ENCODE peak calls at places on chromosomes 6 and 20, in seven cellular contexts. B is pancreas; I is mesendoderm; P is CD8-positive, alpha-beta memory T cell; G is WERI-Rb-1; C is NT2/D1; J is tibial nerve. T is an unnamed sample.

GRCh38 chr6:150865406-150866146 is at the start of gene MTHFD1L:
- DNase-seq in B (peak; percentile 73), I (peak; percentile 89), P (peak; percentile 61), G (peak; percentile 85), C (peak; percentile 52), J (peak; percentile 38), T (peak; percentile 91)

GRCh38 chr6:14638932-14639875 is 521.6 kb downstream of the CD83 start:
- DNase-seq in B (no peak), I (peak; percentile 66), P (no peak), G (peak; percentile 73), C (no peak), J (no peak), T (peak; percentile 15)

GRCh38 chr6:73666393-73666792 is 12.6 kb upstream of the SLC17A5 start:
- DNase-seq in B (no peak), I (no peak), P (no peak), G (no peak), C (no peak), J (no peak), T (no peak)

GRCh38 chr6:82525775-82526515 is 162.3 kb downstream of the TPBG start:
- DNase-seq in B (no peak), I (no peak), P (no peak), G (no peak), C (no peak), J (no peak), T (no peak)

GRCh38 chr20:53599378-53599777 is 5.7 kb upstream of the ZNF217 start:
- DNase-seq in B (peak; percentile 14), I (no peak), P (no peak), G (no peak), C (no peak), J (no peak), T (no peak)

GRCh38 chr6:155186052-155186658 is 77.7 kb upstream of the CLDN20 start:
- DNase-seq in B (no peak), I (peak; percentile 26), P (no peak), G (no peak), C (no peak), J (no peak), T (no peak)

GRCh38 chr6:46501136-46502089 is 10.2 kb upstream of the RCAN2 start:
- DNase-seq in B (no peak), I (peak; percentile 18), P (no peak), G (no peak), C (no peak), J (no peak), T (no peak)

GRCh38 chr20:63553933-63554290 is at the start of gene FNDC11:
- DNase-seq in B (no peak), I (peak; percentile 58), P (peak; percentile 58), G (peak; percentile 35), C (no peak), J (no peak), T (peak; percentile 72)

GRCh38 chr6:31826793-31827285 is 699 bp upstream of the HSPA1B start:
- DNase-seq in B (peak; percentile 93), I (no peak), P (no peak), G (no peak), C (no peak), J (peak; percentile 88), T (peak; percentile 82)

GRCh38 chr20:9756660-9757059 is 82.2 kb downstream of the PAK5 start:
- DNase-seq in B (no peak), I (no peak), P (no peak), G (no peak), C (no peak), J (no peak), T (no peak)

GRCh38 chr20:54293526-54293925 is 85.6 kb downstream of the PFDN4 start:
- DNase-seq in B (no peak), I (no peak), P (no peak), G (no peak), C (no peak), J (no peak), T (no peak)

GRCh38 chr6:130482645-130483390 is 117.0 kb downstream of the TMEM200A start:
- DNase-seq in B (no peak), I (no peak), P (no peak), G (no peak), C (no peak), J (no peak), T (no peak)

GRCh38 chr6:168678177-168678576 is 237.2 kb downstream of the SMOC2 start:
- DNase-seq in B (no peak), I (no peak), P (no peak), G (no peak), C (no peak), J (no peak), T (no peak)

GRCh38 chr6:5512422-5512821 is 251.1 kb downstream of the FARS2 start:
- DNase-seq in B (no peak), I (no peak), P (no peak), G (no peak), C (no peak), J (no peak), T (no peak)

GRCh38 chr6:143583542-143584330 is 72.2 kb upstream of the FUCA2 start:
- DNase-seq in B (no peak), I (no peak), P (no peak), G (no peak), C (no peak), J (no peak), T (no peak)

GRCh38 chr6:17086469-17086868 is 15.4 kb upstream of the STMND1 start:
- DNase-seq in B (peak; percentile 57), I (peak; percentile 68), P (no peak), G (peak; percentile 82), C (no peak), J (peak; percentile 69), T (peak; percentile 79)

GRCh38 chr6:169960891-169961611 is 209.6 kb downstream of the ERMARD start:
- DNase-seq in B (peak; percentile 8), I (peak; percentile 26), P (no peak), G (no peak), C (no peak), J (no peak), T (no peak)

GRCh38 chr6:167769408-167770190 is 57.1 kb upstream of the AFDN start:
- DNase-seq in B (no peak), I (no peak), P (no peak), G (no peak), C (no peak), J (no peak), T (no peak)

GRCh38 chr6:106547961-106548453 is 81.3 kb downstream of the RTN4IP1 start:
- DNase-seq in B (no peak), I (peak; percentile 49), P (no peak), G (peak; percentile 29), C (peak; percentile 9), J (no peak), T (no peak)

GRCh38 chr6:87656857-87657256 is 45.2 kb downstream of the AKIRIN2 start:
- DNase-seq in B (no peak), I (no peak), P (no peak), G (no peak), C (no peak), J (no peak), T (no peak)

GRCh38 chr6:8710668-8711431 is 275.5 kb upstream of the SLC35B3 start:
- DNase-seq in B (no peak), I (no peak), P (no peak), G (no peak), C (no peak), J (no peak), T (no peak)

GRCh38 chr6:52506502-52506875 is 70.4 kb downstream of the TRAM2 start:
- DNase-seq in B (no peak), I (no peak), P (no peak), G (no peak), C (no peak), J (no peak), T (no peak)
- H3K36me3 ChIP-seq in B (no peaks in the 10 kb centered on the region), I (peaks cover 4% of the 10 kb centered on the region), P (no peaks in the 10 kb centered on the region), G (peaks cover 78% of the 10 kb centered on the region), C (peaks cover 96% of the 10 kb centered on the region), J (peaks cover 85% of the 10 kb centered on the region), T (peaks cover 28% of the 10 kb centered on the region)

GRCh38 chr20:34532320-34532719 is 16.1 kb downstream of the DYNLRB1 start:
- DNase-seq in B (no peak), I (no peak), P (no peak), G (no peak), C (no peak), J (no peak), T (no peak)
- H3K36me3 ChIP-seq in B (peaks cover 3% of the 10 kb centered on the region), I (peaks cover 14% of the 10 kb centered on the region), P (peaks cover 55% of the 10 kb centered on the region), G (peaks cover 75% of the 10 kb centered on the region), C (peaks cover 88% of the 10 kb centered on the region), J (peaks cover 88% of the 10 kb centered on the region), T (peaks cover 71% of the 10 kb centered on the region)

GRCh38 chr20:49099011-49099410 is 52.9 kb downstream of the CSE1L start:
- DNase-seq in B (no peak), I (no peak), P (no peak), G (no peak), C (no peak), J (no peak), T (no peak)
- H3K36me3 ChIP-seq in B (no peaks in the 10 kb centered on the region), I (peaks cover 18% of the 10 kb centered on the region), P (peaks cover 35% of the 10 kb centered on the region), G (peaks cover 95% of the 10 kb centered on the region), C (peaks cover 92% of the 10 kb centered on the region), J (peaks cover 94% of the 10 kb centered on the region), T (peaks cover 95% of the 10 kb centered on the region)

DNA sequence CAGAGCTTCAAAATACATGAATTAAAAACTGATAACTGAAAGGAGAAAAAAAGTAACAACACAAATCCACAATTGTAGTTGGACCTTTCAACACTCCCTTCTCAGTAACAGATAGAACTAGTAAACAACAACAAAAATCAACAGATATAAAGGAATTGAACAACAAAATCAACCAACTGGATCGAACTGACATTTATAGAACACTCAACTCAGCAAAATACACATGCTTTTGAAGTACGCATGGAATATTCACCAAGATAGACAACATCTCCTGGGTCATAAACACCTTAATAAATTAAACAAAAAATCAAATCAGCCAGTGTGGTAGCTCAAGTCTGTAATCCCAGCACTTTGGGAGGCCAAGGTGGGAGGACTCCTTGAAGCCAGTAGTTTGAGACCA is 63.3 kb downstream of the ILRUN start:
- DNase-seq in B (no peak), I (no peak), P (no peak), G (no peak), C (no peak), J (no peak), T (no peak)
- H3K36me3 ChIP-seq in B (no peaks in the 10 kb centered on the region), I (no peaks in the 10 kb centered on the region), P (no peaks in the 10 kb centered on the region), G (peaks cover 6% of the 10 kb centered on the region), C (no peaks in the 10 kb centered on the region), J (peaks cover 11% of the 10 kb centered on the region), T (no peaks in the 10 kb centered on the region)